ENCODE peak calls at places on chromosomes 7 and 10, in four cellular contexts. C, D, M and N are unnamed samples.

GRCh38 chr7:73901823-73902597 is 41.1 kb downstream of the TMEM270 start:
- DNase-seq in M (no peak), C (no peak), D (peak), N (no peak)

GRCh38 chr7:2157473-2158279 is 75.1 kb downstream of the MAD1L1 start:
- DNase-seq in D (no peak), C (no peak), M (peak), N (peak)

GRCh38 chr10:16893664-16894063 is 76.4 kb upstream of the RSU1 start:
- DNase-seq in M (no peak), D (no peak), C (no peak), N (no peak)

GRCh38 chr10:86970152-86970886 is 2.0 kb downstream of the ADIRF start:
- DNase-seq in D (peak), C (no peak), M (peak), N (no peak)

GRCh38 chr10:98407017-98407743 is 7.8 kb downstream of the PYROXD2 start:
- DNase-seq in D (peak), M (no peak), C (no peak), N (no peak)

GRCh38 chr7:120792091-120792860 is 65.7 kb downstream of the TSPAN12 start:
- DNase-seq in D (peak), M (peak), C (peak), N (peak)

GRCh38 chr7:36018816-36019484 is 134.1 kb upstream of the EEPD1 start:
- DNase-seq in C (no peak), D (peak), M (no peak), N (no peak)

GRCh38 chr10:15589109-15589508 is 130.6 kb downstream of the ITGA8 start:
- DNase-seq in M (no peak), C (no peak), D (no peak), N (no peak)

GRCh38 chr10:30826679-30827078 is 197.1 kb upstream of the LYZL2 start:
- DNase-seq in M (no peak), C (no peak), D (peak), N (no peak)

GRCh38 chr7:139914306-139914747 is 85.3 kb downstream of the TBXAS1 start:
- DNase-seq in D (no peak), M (no peak), C (no peak), N (peak)

GRCh38 chr7:155587486-155587885 is 41.1 kb upstream of the CNPY1 start:
- DNase-seq in C (no peak), M (no peak), D (peak), N (no peak)

GRCh38 chr7:70846208-70846607 is 285.7 kb upstream of the GALNT17 start:
- DNase-seq in C (no peak), D (peak), M (no peak), N (no peak)

GRCh38 chr10:88058750-88059149 is 195.3 kb downstream of the PTEN start:
- DNase-seq in C (no peak), M (no peak), D (no peak), N (no peak)

GRCh38 chr7:1719913-1720312 is 49.8 kb downstream of the ELFN1 start:
- DNase-seq in C (no peak), M (no peak), D (no peak), N (no peak)

GRCh38 chr7:47225387-47226170 is 356.3 kb downstream of the TNS3 start:
- DNase-seq in C (no peak), M (no peak), D (peak), N (no peak)

GRCh38 chr10:85961479-85962067 is 405.0 kb downstream of the GRID1 start:
- DNase-seq in C (no peak), D (no peak), M (no peak), N (no peak)

GRCh38 chr7:105661625-105662024 is 80.3 kb upstream of the EFCAB10 start:
- DNase-seq in M (no peak), D (no peak), C (no peak), N (no peak)

GRCh38 chr10:132709471-132709951 is 76.4 kb downstream of the NKX6-2 start:
- DNase-seq in D (peak), M (no peak), C (no peak), N (no peak)

GRCh38 chr10:31345886-31346285 is 26.9 kb downstream of the ZEB1 start:
- DNase-seq in D (no peak), C (no peak), M (no peak), N (no peak)

GRCh38 chr10:101230185-101230917 is 1.1 kb upstream of the LBX1 start:
- DNase-seq in M (no peak), D (no peak), C (no peak), N (no peak)

GRCh38 chr7:36054642-36055041 is 98.4 kb upstream of the EEPD1 start:
- DNase-seq in D (no peak), C (no peak), M (no peak), N (no peak)

GRCh38 chr10:101625821-101626412 is 37.8 kb downstream of the DPCD start:
- DNase-seq in M (no peak), D (no peak), C (no peak), N (no peak)

GRCh38 chr7:55365103-55365679 is at the start of gene LANCL2:
- DNase-seq in C (no peak), D (peak), M (peak), N (peak)

GRCh38 chr7:152887191-152887590 is 127.6 kb downstream of the ACTR3B start:
- DNase-seq in C (no peak), M (no peak), D (peak), N (no peak)

GRCh38 chr7:89064831-89065230 is 269.3 kb upstream of the TEX47 start:
- DNase-seq in C (no peak), D (no peak), M (no peak), N (no peak)

GRCh38 chr10:97078280-97079156 is 107.2 kb downstream of the SLIT1 start:
- DNase-seq in C (no peak), M (no peak), D (no peak), N (no peak)
- TF ChIP-seq CTCF in C (no peak), M (no peak), D (no peak), N (no peak)

DNA sequence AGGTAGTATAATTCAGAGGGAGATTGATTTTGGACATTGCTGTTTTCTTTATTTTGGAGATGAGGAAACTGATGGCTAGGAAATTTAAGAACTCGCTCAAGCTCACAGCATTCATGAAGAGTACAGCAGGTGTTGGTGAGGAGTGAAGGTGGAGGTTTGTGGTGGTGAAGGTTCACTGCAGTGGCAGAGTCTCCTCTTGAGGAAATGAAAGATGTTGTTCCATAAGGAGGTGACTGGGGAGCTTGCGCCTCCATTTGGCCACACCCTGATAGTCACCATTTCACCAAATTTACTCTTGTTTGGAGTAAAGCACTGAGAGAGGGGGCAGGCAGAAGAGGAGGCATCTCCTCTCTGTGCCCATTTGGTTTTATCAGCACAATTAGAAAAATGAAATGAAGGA is 46.4 kb upstream of the TARP start:
- DNase-seq in D (no peak), C (no peak), M (no peak), N (no peak)
- TF ChIP-seq POLR2A in D (no peak), C (no peak), M (no peak), N (no peak)

DNA sequence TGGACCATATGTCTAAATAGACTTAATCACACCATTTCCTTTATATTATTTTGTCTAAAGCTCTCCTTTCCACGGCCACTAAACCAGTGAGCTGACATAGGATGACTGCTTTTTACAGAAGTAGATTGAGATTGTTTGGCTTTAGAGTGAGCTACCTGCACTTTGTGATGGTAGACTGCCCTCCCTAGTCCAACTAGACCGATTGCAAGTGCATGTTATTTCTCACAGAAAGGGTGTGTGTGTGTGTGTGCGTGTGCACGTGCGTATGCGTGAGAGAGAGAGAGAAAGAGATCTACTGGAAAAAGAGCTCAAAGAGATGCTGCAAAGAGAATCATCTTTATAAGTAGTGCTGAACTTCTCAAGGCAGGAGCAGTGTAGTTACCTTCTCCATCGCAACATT is 60.7 kb downstream of the VCL start:
- DNase-seq in D (no peak), M (no peak), C (no peak), N (peak)
- TF ChIP-seq CTCF in D (no peak), M (no peak), C (no peak), N (no peak)

DNA sequence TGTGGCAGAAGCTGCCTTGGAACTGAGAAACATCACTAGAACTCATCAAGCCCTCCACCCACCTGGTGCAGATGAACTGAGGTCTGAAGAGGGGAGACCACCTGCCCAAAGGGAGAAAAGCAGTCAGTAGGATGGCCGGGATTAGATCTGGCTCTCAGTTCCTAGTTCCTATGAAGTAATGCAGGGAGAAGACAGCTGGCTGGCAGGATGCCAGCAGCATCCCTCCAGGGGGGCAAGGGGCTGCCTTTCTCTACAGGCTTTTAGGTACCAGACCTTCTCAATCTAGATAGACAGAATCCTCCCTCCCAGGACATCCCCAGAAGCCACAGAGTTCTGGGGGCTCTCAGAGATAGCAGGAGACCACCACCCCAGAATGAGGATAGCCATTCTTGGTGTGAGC is 7.8 kb downstream of the CRHR2 start:
- DNase-seq in M (no peak), C (no peak), D (no peak), N (no peak)
- TF ChIP-seq POLR2A in M (no peak), C (no peak), D (no peak), N (no peak)

GRCh38 chr7:95628831-95629439 is 32.6 kb upstream of the PDK4 start:
- DNase-seq in C (no peak), D (no peak), M (no peak), N (peak)
- TF ChIP-seq CTCF in C (no peak), D (no peak), M (no peak), N (no peak)

DNA sequence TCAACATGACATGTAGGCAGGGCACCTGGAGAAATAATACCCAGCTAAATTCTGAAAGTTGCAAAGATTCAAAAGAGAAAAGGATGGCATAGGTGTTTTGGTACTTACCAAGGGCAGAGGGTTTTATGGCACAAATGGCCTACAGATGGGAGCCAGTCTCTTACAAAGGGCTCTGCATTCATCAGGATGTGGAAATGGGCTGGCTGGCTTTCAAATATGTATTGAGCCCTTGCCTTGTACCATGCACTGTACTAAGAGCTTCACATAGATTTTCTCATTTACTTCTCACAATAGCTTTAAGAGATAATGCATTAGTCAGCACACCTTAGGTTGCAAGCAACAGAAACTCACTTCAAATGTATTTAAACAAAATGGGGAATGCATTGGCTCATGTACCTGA is 327.1 kb downstream of the BICC1 start:
- DNase-seq in C (no peak), M (no peak), D (no peak), N (no peak)
- TF ChIP-seq POLR2A in C (no peak), M (no peak), D (no peak), N (no peak)

GRCh38 chr7:112939589-112940313 is 146.9 kb downstream of the GPR85 start:
- DNase-seq in C (peak), M (peak), D (peak), N (peak)
- TF ChIP-seq CTCF in C (no peak), M (no peak), D (no peak), N (no peak)

DNA sequence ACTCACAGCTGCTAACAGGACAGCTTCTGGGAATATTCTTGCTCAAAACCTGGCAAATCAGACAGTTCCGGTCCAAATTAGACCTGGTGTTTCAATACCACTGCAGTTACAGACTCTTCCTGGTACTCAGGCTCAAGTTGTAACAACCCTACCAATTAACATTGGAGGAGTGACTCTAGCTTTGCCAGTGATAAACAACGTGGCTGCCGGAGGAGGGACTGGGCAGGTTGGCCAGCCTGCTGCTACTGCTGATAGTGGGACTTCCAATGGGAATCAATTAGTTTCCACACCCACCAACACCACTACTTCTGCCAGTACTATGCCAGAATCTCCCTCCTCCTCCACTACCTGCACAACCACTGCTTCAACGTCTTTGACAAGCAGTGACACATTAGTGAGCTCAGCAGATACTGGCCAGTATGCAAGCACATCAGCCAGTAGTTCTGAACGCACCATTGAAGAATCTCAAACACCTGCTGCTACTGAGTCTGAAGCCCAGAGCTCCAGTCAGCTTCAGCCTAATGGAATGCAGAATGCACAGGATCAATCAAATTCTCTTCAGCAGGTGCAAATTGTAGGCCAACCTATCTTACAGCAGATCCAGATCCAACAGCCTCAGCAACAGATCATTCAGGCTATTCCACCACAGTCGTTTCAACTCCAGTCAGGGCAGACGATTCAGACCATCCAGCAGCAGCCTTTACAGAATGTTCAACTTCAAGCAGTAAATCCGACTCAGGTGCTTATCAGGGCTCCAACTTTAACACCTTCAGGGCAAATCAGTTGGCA is 2.1 kb downstream of the SP4 start:
- DNase-seq in D (no peak), M (no peak), C (no peak), N (no peak)
- TF ChIP-seq POLR2A in D (no peak), M (no peak), C (no peak), N (no peak)

GRCh38 chr10:68790476-68790875 is 36.9 kb upstream of the STOX1 start:
- DNase-seq in C (no peak), M (no peak), D (peak), N (no peak)

GRCh38 chr10:68787813-68788212 is 39.5 kb upstream of the STOX1 start:
- DNase-seq in D (no peak), C (no peak), M (no peak), N (no peak)

GRCh38 chr10:68795886-68796532 is 31.3 kb upstream of the STOX1 start:
- DNase-seq in D (peak), M (no peak), C (no peak), N (no peak)

GRCh38 chr10:68796609-68797008 is 30.7 kb upstream of the STOX1 start:
- DNase-seq in D (no peak), C (no peak), M (no peak), N (no peak)

GRCh38 chr10:68792115-68792514 is 35.2 kb upstream of the STOX1 start:
- DNase-seq in C (no peak), M (no peak), D (no peak), N (peak)
- TF ChIP-seq CTCF in C (no peak), M (no peak), D (no peak), N (no peak)